ENCODE peak calls at places on chromosomes 6 and 20, in five cellular contexts. K is A549, D is HepG2, J is endothelial cell of umbilical vein, B is H1. N is an unnamed sample.

GRCh38 chr6:70164556-70164955 is 138.3 kb downstream of the COL9A1 start:
- DNase-seq in D (peak; percentile 4), K (no peak), J (no peak), B (no peak), N (peak; percentile 40)

GRCh38 chr6:25456249-25456648 is 177.1 kb downstream of the CARMIL1 start:
- DNase-seq in J (no peak), D (no peak), K (no peak), B (no peak), N (no peak)

GRCh38 chr6:159756508-159756907 is 5.3 kb upstream of the ACAT2 start:
- DNase-seq in J (no peak), D (no peak), B (no peak), K (no peak), N (no peak)

GRCh38 chr20:38680492-38681118 is 43.7 kb upstream of the SLC32A1 start:
- DNase-seq in K (no peak), J (peak; percentile 60), D (peak; percentile 45), B (no peak), N (peak; percentile 29)

GRCh38 chr20:18657575-18657974 is 69.7 kb downstream of the DTD1 start:
- DNase-seq in K (no peak), J (no peak), B (no peak), D (no peak), N (no peak)

GRCh38 chr20:44137210-44137781 is 49.7 kb downstream of the JPH2 start:
- DNase-seq in J (no peak), D (no peak), K (no peak), B (peak; percentile 25), N (no peak)

GRCh38 chr6:157690441-157691210 is 132.4 kb upstream of the SNX9 start:
- DNase-seq in K (no peak), D (no peak), B (no peak), J (no peak), N (peak; percentile 38)

GRCh38 chr6:9254251-9254650 is 818.9 kb upstream of the SLC35B3 start:
- DNase-seq in B (no peak), K (no peak), D (no peak), J (no peak), N (no peak)

GRCh38 chr6:134882426-134883038 is 67.4 kb downstream of the ALDH8A1 start:
- DNase-seq in B (peak; percentile 29), D (peak; percentile 43), K (peak; percentile 22), J (peak; percentile 79), N (peak; percentile 35)

GRCh38 chr6:168791916-168792315 is 350.9 kb downstream of the SMOC2 start:
- DNase-seq in K (no peak), J (no peak), B (no peak), D (no peak), N (no peak)

GRCh38 chr6:45445749-45446454 is 68.2 kb upstream of the SUPT3H start:
- DNase-seq in J (peak; percentile 99), B (no peak), D (peak; percentile 98), K (peak; percentile 75), N (peak; percentile 94)

GRCh38 chr20:4532772-4533171 is 188.9 kb upstream of the PRND start:
- DNase-seq in B (no peak), D (no peak), K (no peak), J (no peak), N (no peak)

GRCh38 chr20:33816191-33816590 is 5.0 kb downstream of the CHMP4B start:
- DNase-seq in J (no peak), K (no peak), D (no peak), B (no peak), N (no peak)

GRCh38 chr20:64176548-64177419 is 12.5 kb downstream of the MYT1 start:
- DNase-seq in B (no peak), K (no peak), J (no peak), D (no peak), N (no peak)

GRCh38 chr20:41223112-41223511 is 85.8 kb downstream of the PLCG1 start:
- DNase-seq in B (no peak), D (no peak), K (no peak), J (no peak), N (no peak)

GRCh38 chr6:364609-365540 is 26.7 kb upstream of the IRF4 start:
- DNase-seq in B (no peak), D (no peak), J (no peak), K (no peak), N (no peak)

GRCh38 chr20:51600016-51600420 is 57.5 kb upstream of the NFATC2 start:
- DNase-seq in B (no peak), D (no peak), J (peak; percentile 98), K (no peak), N (peak; percentile 73)

GRCh38 chr6:86251106-86251505 is 608.4 kb upstream of the SYNCRIP start:
- DNase-seq in K (no peak), B (no peak), J (no peak), D (no peak), N (no peak)

GRCh38 chr6:129184808-129185366 is 301.9 kb downstream of the LAMA2 start:
- DNase-seq in D (no peak), K (no peak), J (no peak), B (no peak), N (no peak)

GRCh38 chr6:89690944-89691324 is 52.4 kb upstream of the LYRM2 start:
- DNase-seq in J (no peak), K (no peak), B (no peak), D (no peak), N (no peak)

GRCh38 chr6:90820436-90820835 is 233.6 kb upstream of the MAP3K7 start:
- DNase-seq in J (no peak), K (no peak), D (no peak), B (no peak), N (no peak)

GRCh38 chr20:47557218-47557617 is 55.5 kb downstream of the NCOA3 start:
- DNase-seq in K (no peak), D (no peak), J (no peak), B (no peak), N (no peak)

GRCh38 chr20:52104546-52105044 is 87.0 kb downstream of the ZFP64 start:
- DNase-seq in J (peak; percentile 36), B (peak; percentile 25), K (no peak), D (no peak), N (no peak)

GRCh38 chr6:149081281-149081680 is 236.2 kb upstream of the TAB2 start:
- DNase-seq in J (no peak), D (no peak), K (no peak), B (no peak), N (no peak)

GRCh38 chr6:329888-330691 is 37.8 kb downstream of the DUSP22 start:
- DNase-seq in J (no peak), B (no peak), K (no peak), D (no peak), N (peak; percentile 39)

GRCh38 chr6:136077834-136078576 is 172.1 kb downstream of the MTFR2 start:
- DNase-seq in K (no peak), D (no peak), B (no peak), J (peak; percentile 97), N (no peak)

GRCh38 chr6:141562181-141562800 is 570.4 kb upstream of the GJE1 start:
- DNase-seq in J (peak; percentile 75), K (no peak), D (no peak), B (no peak), N (peak; percentile 10)

GRCh38 chr6:84835340-84835739 is 70.9 kb upstream of the TBX18 start:
- DNase-seq in J (no peak), K (no peak), B (no peak), D (no peak), N (no peak)

GRCh38 chr6:26268659-26269402 is 96.2 kb upstream of the BTN3A2 start:
- DNase-seq in D (peak; percentile 22), J (no peak), K (no peak), B (no peak), N (no peak)

GRCh38 chr6:6534399-6534798 is 54.1 kb upstream of the LY86 start:
- DNase-seq in J (no peak), D (no peak), K (no peak), B (no peak), N (no peak)

GRCh38 chr6:156974897-156975296 is 197.7 kb downstream of the ARID1B start:
- DNase-seq in D (no peak), J (no peak), B (no peak), K (no peak), N (no peak)

GRCh38 chr6:166009385-166010031 is 158.1 kb downstream of the TBXT start:
- DNase-seq in K (no peak), D (no peak), J (no peak), B (no peak), N (no peak)
- H3K4me3 ChIP-seq in K (peak overlapping the region; percentile 58), D (no peak overlapping the region), J (no peak overlapping the region), B (peak overlapping the region; percentile 62), N (no peak overlapping the region)

DNA sequence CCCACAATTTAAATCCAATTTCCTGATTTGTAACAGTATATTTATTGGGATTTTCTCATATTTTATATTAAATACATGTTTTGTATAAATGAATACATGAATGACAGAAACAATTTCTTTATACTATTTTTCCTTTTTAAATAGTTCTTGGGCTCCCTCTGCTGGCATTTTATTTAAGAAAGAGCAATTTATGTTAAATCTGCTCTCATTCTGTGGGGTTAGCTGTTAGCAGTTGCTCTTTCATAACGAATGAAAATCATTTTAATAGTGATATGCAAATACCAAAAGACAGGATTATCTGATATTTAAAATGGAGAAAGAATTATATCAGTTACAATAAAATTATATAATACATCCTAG is 118.3 kb downstream of the RALGAPA2 start:
- DNase-seq in D (peak; percentile 39), J (peak; percentile 25), K (peak; percentile 27), B (no peak), N (no peak)
- TF ChIP-seq JUN in D (no peak), J (no peak), K (no peak), B (no peak), N (no peak)

GRCh38 chr6:33772902-33773472 is 15.9 kb downstream of the LEMD2 start:
- DNase-seq in B (no peak), D (no peak), K (no peak), J (no peak), N (no peak)

GRCh38 chr6:33770833-33771341 is 18.0 kb downstream of the LEMD2 start:
- DNase-seq in B (no peak), D (no peak), K (no peak), J (no peak), N (no peak)

GRCh38 chr6:33770116-33770832 is 18.7 kb downstream of the LEMD2 start:
- DNase-seq in D (no peak), K (no peak), J (peak; percentile 21), B (no peak), N (no peak)

GRCh38 chr6:33771342-33772113 is 17.4 kb downstream of the LEMD2 start:
- DNase-seq in D (no peak), J (peak; percentile 89), K (peak; percentile 49), B (peak; percentile 86), N (peak; percentile 93)

DNA sequence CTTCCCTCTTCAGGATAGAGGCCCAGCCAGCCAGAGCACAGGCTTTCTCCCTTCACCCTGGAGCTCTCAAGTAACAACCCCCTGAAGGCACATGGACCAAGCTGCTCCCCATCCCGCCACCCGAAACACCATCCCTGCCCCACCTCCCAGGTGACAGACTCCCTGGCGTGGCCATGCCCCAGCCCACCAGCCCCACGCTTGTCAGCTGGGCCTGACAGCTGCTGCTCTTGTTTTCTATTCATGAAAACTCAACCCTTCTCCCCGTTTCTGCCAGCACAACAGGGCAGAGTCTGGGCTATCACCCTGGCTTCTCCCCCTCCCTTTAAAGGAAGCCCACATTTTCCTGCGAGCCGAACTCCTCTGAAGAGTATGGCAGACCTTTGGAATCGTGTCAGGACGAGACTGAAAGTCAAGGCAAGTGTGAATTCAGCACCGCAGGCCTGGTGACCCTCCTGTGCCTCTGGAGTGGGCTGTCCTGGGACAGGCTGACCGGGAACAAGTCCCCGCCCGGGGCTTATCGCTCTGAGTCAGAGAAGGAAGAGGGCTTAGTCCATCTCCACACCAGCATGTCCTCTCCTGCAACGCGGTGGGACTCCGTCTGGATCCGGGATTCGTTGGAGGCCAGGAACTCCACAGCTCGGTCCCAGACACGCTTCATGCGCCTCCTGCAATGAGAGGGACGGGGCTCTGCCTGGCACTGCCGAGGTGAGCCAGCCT is 16.7 kb downstream of the LEMD2 start:
- DNase-seq in J (peak; percentile 62), K (no peak), B (no peak), D (no peak), N (peak; percentile 14)
- H3K4me3 ChIP-seq in J (no peak overlapping the region), K (no peak overlapping the region), B (no peak overlapping the region), D (no peak overlapping the region), N (no peak overlapping the region)

GRCh38 chr20:60808003-60808402 is 444.1 kb upstream of the CDH4 start:
- DNase-seq in B (no peak), D (no peak), J (no peak), K (no peak), N (no peak)
- TF ChIP-seq JUN in B (no peak), D (no peak), J (no peak), K (no peak), N (no peak)